ENCODE peak calls at places on chromosomes 5 and 9, in four cellular contexts. W, F, Q and T are unnamed samples.

GRCh38 chr9:114172981-114173833 is 17.9 kb downstream of the COL27A1 start:
- DNase-seq in F (no peak), W (peak; percentile 88), Q (no peak), T (no peak)

GRCh38 chr5:149284501-149284900 is 12.8 kb downstream of the AFAP1L1 start:
- DNase-seq in F (no peak), W (no peak), Q (no peak), T (no peak)

GRCh38 chr5:1081519-1081918 is 30.3 kb downstream of the SLC12A7 start:
- DNase-seq in W (no peak), Q (no peak), F (no peak), T (no peak)

GRCh38 chr9:111783857-111784256 is 10.9 kb downstream of the SHOC1 start:
- DNase-seq in F (no peak), W (no peak), Q (no peak), T (no peak)

GRCh38 chr5:63563008-63563917 is 399.0 kb downstream of the HTR1A start:
- DNase-seq in W (no peak), Q (no peak), F (no peak), T (no peak)

GRCh38 chr5:28580616-28581015 is 1542.2 kb upstream of the CDH9 start:
- DNase-seq in F (no peak), Q (no peak), W (no peak), T (no peak)

GRCh38 chr5:160651682-160652645 is 200.0 kb downstream of the ATP10B start:
- DNase-seq in F (no peak), W (no peak), Q (no peak), T (no peak)

GRCh38 chr9:3074247-3074646 is 230.4 kb upstream of the PUM3 start:
- DNase-seq in W (peak; percentile 22), Q (no peak), F (no peak), T (no peak)

GRCh38 chr5:145848854-145849253 is 13.7 kb upstream of the PRELID2 start:
- DNase-seq in Q (no peak), W (peak; percentile 42), F (no peak), T (no peak)

GRCh38 chr5:96344678-96345612 is 88.1 kb downstream of the PCSK1 start:
- DNase-seq in W (peak; percentile 80), F (no peak), Q (no peak), T (peak; percentile 47)

GRCh38 chr5:97644206-97644605 is 461.2 kb upstream of the RIOK2 start:
- DNase-seq in Q (no peak), F (no peak), W (no peak), T (no peak)

GRCh38 chr5:171308453-171309275 is at the start of gene TLX3:
- DNase-seq in F (no peak), W (peak; percentile 39), Q (no peak), T (no peak)

GRCh38 chr5:31944683-31945445 is 229.3 kb downstream of the GOLPH3 start:
- DNase-seq in F (no peak), Q (no peak), W (no peak), T (no peak)